ENCODE peak calls at places on chromosomes 2 and 18, in five cellular contexts. E is HepG2, K is HCT116, Y is GM12878, O is SK-N-SH. X is an unnamed sample.

GRCh38 chr18:75857558-75857957 is 430.1 kb upstream of the SMIM21 start:
- DNase-seq in O (no peak), K (no peak), Y (no peak), E (no peak), X (no peak)

GRCh38 chr2:25228848-25229674 is 60.7 kb upstream of the POMC start:
- DNase-seq in O (peak; percentile 98), K (peak; percentile 59), E (peak; percentile 78), Y (no peak), X (peak; percentile 91)

GRCh38 chr2:48548871-48549270 is 18.9 kb downstream of the STON1 start:
- DNase-seq in O (no peak), E (no peak), Y (no peak), K (no peak), X (no peak)

GRCh38 chr2:11697103-11697871 is 27.3 kb upstream of the NTSR2 start:
- DNase-seq in Y (no peak), K (no peak), O (peak; percentile 82), E (no peak), X (no peak)

GRCh38 chr2:175931751-175932295 is 70.2 kb downstream of the LNPK start:
- DNase-seq in E (no peak), O (no peak), Y (no peak), K (no peak), X (no peak)

GRCh38 chr2:102064679-102065674 is 73.2 kb downstream of the IL1R2 start:
- DNase-seq in O (peak; percentile 42), Y (no peak), K (no peak), E (peak; percentile 86), X (no peak)

GRCh38 chr2:240565267-240566202 is 2.7 kb upstream of the RNPEPL1 start:
- DNase-seq in Y (peak; percentile 63), K (peak; percentile 87), O (peak; percentile 36), E (peak; percentile 92), X (peak; percentile 79)

GRCh38 chr2:39593439-39594393 is 72.0 kb upstream of the TMEM178A start:
- DNase-seq in E (peak; percentile 56), O (no peak), K (peak; percentile 12), Y (no peak), X (peak; percentile 61)

GRCh38 chr2:204842731-204843490 is 297.6 kb downstream of the PARD3B start:
- DNase-seq in Y (no peak), K (no peak), O (no peak), E (no peak), X (peak; percentile 6)

GRCh38 chr2:229179598-229179997 is 91.5 kb downstream of the PID1 start:
- DNase-seq in E (no peak), K (no peak), O (peak; percentile 17), Y (no peak), X (no peak)

GRCh38 chr2:10876963-10877362 is 34.8 kb upstream of the KCNF1 start:
- DNase-seq in Y (no peak), O (no peak), K (no peak), E (no peak), X (no peak)

GRCh38 chr2:26922638-26923466 is 47.6 kb upstream of the MAPRE3 start:
- DNase-seq in O (peak; percentile 89), K (peak; percentile 47), E (peak; percentile 69), Y (no peak), X (peak; percentile 54)

GRCh38 chr2:108212671-108213070 is 27.1 kb upstream of the SULT1C3 start:
- DNase-seq in O (no peak), E (no peak), Y (no peak), K (no peak), X (no peak)

GRCh38 chr2:196101325-196101981 is 32.8 kb upstream of the DNAH7 start:
- DNase-seq in O (no peak), E (no peak), K (no peak), Y (peak; percentile 80), X (peak; percentile 27)

GRCh38 chr2:12890481-12890980 is 173.8 kb downstream of the TRIB2 start:
- DNase-seq in O (no peak), Y (no peak), K (no peak), E (no peak), X (no peak)

GRCh38 chr2:45370367-45370766 is 240.7 kb downstream of the SRBD1 start:
- DNase-seq in Y (no peak), O (no peak), K (no peak), E (no peak), X (no peak)

GRCh38 chr2:42368817-42369550 is 8.0 kb upstream of the COX7A2L start:
- DNase-seq in Y (no peak), E (no peak), K (no peak), O (no peak), X (no peak)

GRCh38 chr2:23859983-23860382 is 66.9 kb downstream of the ATAD2B start:
- DNase-seq in E (no peak), O (no peak), Y (no peak), K (no peak), X (peak; percentile 4)

GRCh38 chr2:5019324-5019723 is 672.9 kb upstream of the SOX11 start:
- DNase-seq in Y (no peak), K (no peak), E (no peak), O (no peak), X (no peak)

GRCh38 chr2:5022056-5022455 is 670.1 kb upstream of the SOX11 start:
- DNase-seq in K (no peak), O (no peak), E (no peak), Y (no peak), X (no peak)

GRCh38 chr2:5020451-5020850 is 671.7 kb upstream of the SOX11 start:
- DNase-seq in O (peak; percentile 16), Y (no peak), K (no peak), E (no peak), X (no peak)

GRCh38 chr2:5021148-5021547 is 671.0 kb upstream of the SOX11 start:
- DNase-seq in E (no peak), O (no peak), K (no peak), Y (no peak), X (no peak)
- TF ChIP-seq ZBTB33 in E (no peak), O (no peak), K (no peak), Y (no peak), X (no peak)

GRCh38 chr18:14124689-14125088 is 7.5 kb downstream of the ZNF519 start:
- DNase-seq in K (no peak), O (no peak), E (no peak), Y (no peak), X (no peak)
- TF ChIP-seq ZBTB33 in K (no peak), O (no peak), E (no peak), Y (no peak), X (no peak)

GRCh38 chr18:79441261-79441819 is 45.6 kb downstream of the NFATC1 start:
- DNase-seq in Y (no peak), O (no peak), K (no peak), E (no peak), X (no peak)
- TF ChIP-seq ZBTB33 in Y (no peak), O (no peak), K (no peak), E (no peak), X (no peak)

GRCh38 chr2:217958206-217958888 is 44.4 kb downstream of the TNS1 start:
- DNase-seq in Y (no peak), E (no peak), K (no peak), O (no peak), X (no peak)
- TF ChIP-seq ZBTB33 in Y (no peak), E (no peak), K (no peak), O (no peak), X (no peak)

GRCh38 chr2:150587547-150588209 is 100.2 kb upstream of the RND3 start:
- DNase-seq in K (no peak), E (no peak), Y (no peak), O (no peak), X (no peak)
- TF ChIP-seq ZBTB33 in K (no peak), E (no peak), Y (no peak), O (no peak), X (no peak)

X was measured in K562.